ENCODE peak calls at places on chromosome 4, in four cellular contexts. One of them, this sample, is unnamed.

GRCh38 chr4:53055274-53055673 is 193.2 kb downstream of the RASL11B start:
- DNase-seq in stimulated activated CD8-positive, alpha-beta memory T cell treated with anti-CD3 and anti-CD28 coated beads, Interleukin-2, amount 100 ng/mL, for 48 hours: no peak
- DNase-seq in iPS DF 6.9: no peak
- DNase-seq in GM23248: peak
- DNase-seq in this sample: no peak

GRCh38 chr4:138796761-138797160 is 218.8 kb upstream of the NOCT start:
- DNase-seq in stimulated activated CD8-positive, alpha-beta memory T cell treated with anti-CD3 and anti-CD28 coated beads, Interleukin-2, amount 100 ng/mL, for 48 hours: no peak
- DNase-seq in iPS DF 6.9: no peak
- DNase-seq in GM23248: no peak
- DNase-seq in this sample: no peak

GRCh38 chr4:186839122-186840037 is 115.7 kb upstream of the FAT1 start:
- DNase-seq in stimulated activated CD8-positive, alpha-beta memory T cell treated with anti-CD3 and anti-CD28 coated beads, Interleukin-2, amount 100 ng/mL, for 48 hours: no peak
- DNase-seq in iPS DF 6.9: no peak
- DNase-seq in GM23248: peak
- DNase-seq in this sample: no peak

GRCh38 chr4:8537041-8537461 is 43.1 kb upstream of the GPR78 start:
- DNase-seq in stimulated activated CD8-positive, alpha-beta memory T cell treated with anti-CD3 and anti-CD28 coated beads, Interleukin-2, amount 100 ng/mL, for 48 hours: no peak
- DNase-seq in iPS DF 6.9: no peak
- DNase-seq in GM23248: peak
- DNase-seq in this sample: no peak

GRCh38 chr4:23614284-23614892 is 275.5 kb downstream of the PPARGC1A start:
- DNase-seq in stimulated activated CD8-positive, alpha-beta memory T cell treated with anti-CD3 and anti-CD28 coated beads, Interleukin-2, amount 100 ng/mL, for 48 hours: no peak
- DNase-seq in iPS DF 6.9: peak
- DNase-seq in GM23248: peak
- DNase-seq in this sample: no peak

GRCh38 chr4:6907658-6908191 is 1.9 kb upstream of the TBC1D14 start:
- DNase-seq in stimulated activated CD8-positive, alpha-beta memory T cell treated with anti-CD3 and anti-CD28 coated beads, Interleukin-2, amount 100 ng/mL, for 48 hours: no peak
- DNase-seq in iPS DF 6.9: no peak
- DNase-seq in GM23248: peak
- DNase-seq in this sample: no peak

GRCh38 chr4:172688536-172688935 is 480.1 kb upstream of the GALNT7 start:
- DNase-seq in stimulated activated CD8-positive, alpha-beta memory T cell treated with anti-CD3 and anti-CD28 coated beads, Interleukin-2, amount 100 ng/mL, for 48 hours: no peak
- DNase-seq in iPS DF 6.9: no peak
- DNase-seq in GM23248: no peak
- DNase-seq in this sample: no peak

GRCh38 chr4:128516568-128516967 is 229.0 kb upstream of the PGRMC2 start:
- DNase-seq in stimulated activated CD8-positive, alpha-beta memory T cell treated with anti-CD3 and anti-CD28 coated beads, Interleukin-2, amount 100 ng/mL, for 48 hours: no peak
- DNase-seq in iPS DF 6.9: no peak
- DNase-seq in GM23248: peak
- DNase-seq in this sample: no peak

GRCh38 chr4:54400802-54401201 is 171.7 kb downstream of the PDGFRA start:
- DNase-seq in stimulated activated CD8-positive, alpha-beta memory T cell treated with anti-CD3 and anti-CD28 coated beads, Interleukin-2, amount 100 ng/mL, for 48 hours: no peak
- DNase-seq in iPS DF 6.9: no peak
- DNase-seq in GM23248: peak
- DNase-seq in this sample: no peak

GRCh38 chr4:8303485-8304281 is 34.1 kb downstream of the HTRA3 start:
- DNase-seq in stimulated activated CD8-positive, alpha-beta memory T cell treated with anti-CD3 and anti-CD28 coated beads, Interleukin-2, amount 100 ng/mL, for 48 hours: no peak
- DNase-seq in iPS DF 6.9: no peak
- DNase-seq in GM23248: peak
- DNase-seq in this sample: no peak

GRCh38 chr4:153038493-153039311 is 102.6 kb downstream of the FHDC1 start:
- DNase-seq in stimulated activated CD8-positive, alpha-beta memory T cell treated with anti-CD3 and anti-CD28 coated beads, Interleukin-2, amount 100 ng/mL, for 48 hours: no peak
- DNase-seq in iPS DF 6.9: no peak
- DNase-seq in GM23248: no peak
- DNase-seq in this sample: no peak

GRCh38 chr4:2937986-2938385 is 25.2 kb downstream of the NOP14 start:
- DNase-seq in stimulated activated CD8-positive, alpha-beta memory T cell treated with anti-CD3 and anti-CD28 coated beads, Interleukin-2, amount 100 ng/mL, for 48 hours: no peak
- DNase-seq in iPS DF 6.9: no peak
- DNase-seq in GM23248: no peak
- DNase-seq in this sample: no peak

GRCh38 chr4:153159728-153160221 is 44.5 kb upstream of the TRIM2 start:
- DNase-seq in stimulated activated CD8-positive, alpha-beta memory T cell treated with anti-CD3 and anti-CD28 coated beads, Interleukin-2, amount 100 ng/mL, for 48 hours: no peak
- DNase-seq in iPS DF 6.9: no peak
- DNase-seq in GM23248: peak
- DNase-seq in this sample: no peak

GRCh38 chr4:138235419-138235952 is 6.7 kb downstream of the SLC7A11 start:
- DNase-seq in stimulated activated CD8-positive, alpha-beta memory T cell treated with anti-CD3 and anti-CD28 coated beads, Interleukin-2, amount 100 ng/mL, for 48 hours: no peak
- DNase-seq in iPS DF 6.9: no peak
- DNase-seq in GM23248: peak
- DNase-seq in this sample: no peak

GRCh38 chr4:137524642-137525384 is 7.5 kb downstream of the PCDH18 start:
- DNase-seq in stimulated activated CD8-positive, alpha-beta memory T cell treated with anti-CD3 and anti-CD28 coated beads, Interleukin-2, amount 100 ng/mL, for 48 hours: no peak
- DNase-seq in iPS DF 6.9: no peak
- DNase-seq in GM23248: peak
- DNase-seq in this sample: no peak

GRCh38 chr4:153901220-153901619 is 112.3 kb upstream of the SFRP2 start:
- DNase-seq in stimulated activated CD8-positive, alpha-beta memory T cell treated with anti-CD3 and anti-CD28 coated beads, Interleukin-2, amount 100 ng/mL, for 48 hours: no peak
- DNase-seq in iPS DF 6.9: no peak
- DNase-seq in GM23248: no peak
- DNase-seq in this sample: no peak

GRCh38 chr4:124079174-124079780 is 633.3 kb downstream of the ANKRD50 start:
- DNase-seq in stimulated activated CD8-positive, alpha-beta memory T cell treated with anti-CD3 and anti-CD28 coated beads, Interleukin-2, amount 100 ng/mL, for 48 hours: no peak
- DNase-seq in iPS DF 6.9: no peak
- DNase-seq in GM23248: peak
- DNase-seq in this sample: no peak

GRCh38 chr4:149017022-149017734 is 575.0 kb upstream of the NR3C2 start:
- DNase-seq in stimulated activated CD8-positive, alpha-beta memory T cell treated with anti-CD3 and anti-CD28 coated beads, Interleukin-2, amount 100 ng/mL, for 48 hours: no peak
- DNase-seq in iPS DF 6.9: no peak
- DNase-seq in GM23248: no peak
- DNase-seq in this sample: no peak

GRCh38 chr4:6379787-6380745 is 92.3 kb downstream of the PPP2R2C start:
- DNase-seq in stimulated activated CD8-positive, alpha-beta memory T cell treated with anti-CD3 and anti-CD28 coated beads, Interleukin-2, amount 100 ng/mL, for 48 hours: no peak
- DNase-seq in iPS DF 6.9: no peak
- DNase-seq in GM23248: no peak
- DNase-seq in this sample: no peak

GRCh38 chr4:183658362-183659028 is 490 bp downstream of the RWDD4 start:
- DNase-seq in stimulated activated CD8-positive, alpha-beta memory T cell treated with anti-CD3 and anti-CD28 coated beads, Interleukin-2, amount 100 ng/mL, for 48 hours: peak
- DNase-seq in iPS DF 6.9: no peak
- DNase-seq in GM23248: peak
- DNase-seq in this sample: peak